ENCODE peak calls at places on chromosomes 12 and 14, in eight cellular contexts. H is NCI-H187; I is T-helper 1 cell; R is stimulated activated CD4-positive, alpha-beta T cell treated with anti-CD3 and anti-CD28 coated beads, Interleukin-2, amount 100 ng/mL, for 48 hours; J is K562; U is activated CD8-positive, alpha-beta T cell treated with anti-CD3 and anti-CD28 coated beads, Interleukin-2, amount 10 ng/mL, durations not matched to agents 7 days and 5 days; Q is ovary; C is A549. O is an unnamed sample.

GRCh38 chr14:78005325-78005724 is 164.8 kb upstream of the NRXN3 start:
- DNase-seq in H (no peak), U (no peak), J (peak), C (peak), Q (no peak), R (no peak), I (no peak), O (no peak)

GRCh38 chr12:9326085-9326484 is 117.9 kb upstream of the PZP start:
- DNase-seq in U (no peak), C (no peak), R (no peak), Q (no peak), H (no peak), J (no peak), I (no peak), O (no peak)

GRCh38 chr12:2053675-2054070 is 886 bp downstream of the CACNA1C start:
- DNase-seq in I (no peak), J (no peak), H (no peak), C (no peak), U (no peak), Q (no peak), R (no peak), O (no peak)

GRCh38 chr14:50099335-50099734 is 17.0 kb downstream of the VCPKMT start:
- DNase-seq in C (no peak), Q (no peak), J (no peak), R (no peak), I (no peak), H (no peak), U (no peak), O (no peak)

GRCh38 chr12:9951026-9951652 is 19.0 kb upstream of the CLEC2A start:
- DNase-seq in I (peak), Q (no peak), R (no peak), H (no peak), J (no peak), C (no peak), U (peak), O (no peak)

GRCh38 chr12:94150483-94151225 is 2.3 kb downstream of the PLXNC1 start:
- DNase-seq in R (peak), H (peak), C (no peak), I (no peak), Q (peak), J (no peak), U (peak), O (no peak)

GRCh38 chr14:64953661-64954060 is 11.1 kb upstream of the GPX2 start:
- DNase-seq in C (no peak), J (no peak), H (no peak), I (no peak), U (no peak), Q (no peak), R (no peak), O (no peak)

GRCh38 chr12:109488051-109488665 is 10.7 kb downstream of the UBE3B start:
- DNase-seq in Q (no peak), C (no peak), R (no peak), U (no peak), I (no peak), J (no peak), H (no peak), O (no peak)

GRCh38 chr12:56157201-56158028 is 744 bp upstream of the MYL6 start:
- DNase-seq in J (peak), I (peak), U (peak), Q (peak), C (peak), R (peak), H (peak), O (peak)

GRCh38 chr12:2215709-2216560 is 163.1 kb downstream of the CACNA1C start:
- DNase-seq in J (no peak), H (no peak), R (no peak), I (no peak), U (no peak), C (no peak), Q (no peak), O (no peak)

GRCh38 chr12:6954754-6955461 is 3.8 kb downstream of the PTPN6 start:
- DNase-seq in H (no peak), J (no peak), C (no peak), R (no peak), U (peak), I (no peak), Q (no peak), O (no peak)

GRCh38 chr12:118033902-118034301 is 17.4 kb downstream of the RFC5 start:
- DNase-seq in U (no peak), Q (no peak), H (no peak), C (no peak), J (no peak), I (no peak), R (no peak), O (no peak)

GRCh38 chr12:97639702-97640101 is 177.1 kb downstream of the RMST start:
- DNase-seq in H (no peak), C (no peak), R (no peak), U (no peak), Q (no peak), J (no peak), I (no peak), O (no peak)